ENCODE peak calls at places on chromosomes 4 and X, in seven cellular contexts. W is IMR-90, B is neuronal stem cell, O is mesendoderm, M is H9, R is H1, H is trophoblast cell. U is an unnamed sample.

GRCh38 chr4:24287096-24287495 is 297.3 kb downstream of the DHX15 start:
- DNase-seq in H (no peak), W (no peak), R (no peak), M (no peak), O (no peak), B (no peak), U (no peak)

GRCh38 chr4:24979554-24979953 is 51.2 kb downstream of the LGI2 start:
- DNase-seq in M (peak), B (no peak), R (no peak), W (no peak), O (no peak), H (peak), U (no peak)

GRCh38 chrX:24268786-24269185 is 45.1 kb downstream of the SUPT20HL2 start:
- DNase-seq in W (no peak), B (no peak), O (no peak), M (no peak), R (no peak), H (no peak), U (no peak)

GRCh38 chr4:139815646-139816601 is 150.3 kb downstream of the MGST2 start:
- DNase-seq in O (peak), M (peak), H (peak), B (peak), W (peak), R (peak), U (peak)

GRCh38 chr4:184868623-184869022 is 42.9 kb upstream of the ACSL1 start:
- DNase-seq in R (no peak), O (no peak), M (no peak), B (no peak), H (no peak), W (no peak), U (no peak)

GRCh38 chr4:86894465-86894864 is 2.2 kb upstream of the C4orf36 start:
- DNase-seq in B (no peak), W (peak), H (peak), R (no peak), M (no peak), O (no peak), U (no peak)

GRCh38 chr4:36332023-36332781 is 50.8 kb downstream of the DTHD1 start:
- DNase-seq in H (no peak), O (peak), B (no peak), M (no peak), R (no peak), W (no peak), U (no peak)

GRCh38 chrX:70969635-70970481 is 39.0 kb upstream of the SLC7A3 start:
- DNase-seq in R (peak), O (peak), B (no peak), W (no peak), M (peak), H (no peak), U (no peak)

GRCh38 chr4:2280531-2281300 is 18.8 kb upstream of the MXD4 start:
- DNase-seq in B (no peak), O (no peak), R (no peak), W (no peak), M (no peak), H (no peak), U (no peak)

GRCh38 chrX:103674531-103675454 is 11.7 kb downstream of the MORF4L2 start:
- DNase-seq in H (peak), R (no peak), W (peak), B (no peak), M (no peak), O (peak), U (no peak)

GRCh38 chrX:103681443-103681842 is 5.1 kb downstream of the MORF4L2 start:
- DNase-seq in R (no peak), M (no peak), H (no peak), O (no peak), W (no peak), B (no peak), U (no peak)

GRCh38 chrX:103678199-103678993 is 8.1 kb downstream of the MORF4L2 start:
- DNase-seq in B (no peak), W (peak), O (no peak), R (no peak), H (peak), M (no peak), U (peak)
- H3K23ac ChIP-seq in B (no peak), W (no peak), O (no peak), R (no peak), H (no peak), M (no peak), U (no peak)

GRCh38 chr4:189162073-189162789 is 778.4 kb upstream of the FRG1 start:
- DNase-seq in W (no peak), R (no peak), M (peak), B (peak), H (no peak), O (peak), U (no peak)
- H3K23ac ChIP-seq in W (no peak), R (no peak), M (no peak), B (no peak), H (no peak), O (no peak), U (no peak)

GRCh38 chr4:27602172-27602571 is 741.5 kb downstream of the STIM2 start:
- DNase-seq in M (no peak), W (no peak), R (no peak), O (no peak), B (no peak), H (no peak), U (no peak)

GRCh38 chr4:27604692-27605091 is 744.1 kb downstream of the STIM2 start:
- DNase-seq in H (no peak), W (no peak), R (no peak), M (no peak), O (peak), B (no peak), U (no peak)
- H3K23ac ChIP-seq in H (no peak), W (no peak), R (no peak), M (no peak), O (no peak), B (no peak), U (no peak)

DNA sequence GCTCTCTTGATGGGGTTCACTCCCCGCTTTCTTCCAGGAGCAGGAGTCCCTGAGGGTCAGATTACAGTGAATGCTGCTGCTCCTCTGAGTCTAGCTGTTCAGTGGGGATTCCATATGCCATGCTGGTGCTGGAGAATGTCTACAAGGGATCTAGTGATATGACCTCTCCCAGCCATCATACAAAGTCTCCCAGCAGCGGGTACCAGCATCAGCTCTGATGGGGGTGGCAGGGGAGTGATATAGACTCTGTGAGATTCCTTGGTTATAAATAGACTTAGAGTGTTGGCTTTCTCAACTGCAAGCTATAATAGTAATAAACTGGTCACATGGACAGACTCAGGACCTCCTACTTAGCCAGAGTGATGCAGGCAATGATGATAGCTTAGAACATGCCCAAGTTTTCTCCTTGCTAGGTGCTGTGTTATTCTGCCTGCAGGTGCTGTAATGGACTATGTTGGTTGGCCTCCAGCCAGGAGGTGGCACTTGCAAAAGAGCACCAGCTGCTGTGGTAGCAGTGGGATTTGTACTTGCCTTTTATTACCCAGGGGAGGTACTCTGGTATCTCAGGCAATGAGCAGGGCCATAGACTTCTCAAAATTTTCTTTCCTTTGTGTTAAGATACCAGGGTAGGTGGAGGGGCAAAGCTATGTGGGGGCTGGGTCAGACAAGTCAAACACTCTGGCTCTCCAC is 202.9 kb downstream of the CHIC1 start:
- DNase-seq in W (no peak), H (peak), M (no peak), O (no peak), B (no peak), R (no peak), U (no peak)
- H3K23ac ChIP-seq in W (no peak), H (no peak), M (no peak), O (no peak), B (no peak), R (no peak), U (no peak)

GRCh38 chr4:100962698-100963097 is 384.6 kb downstream of the PPP3CA start:
- DNase-seq in O (no peak), R (no peak), H (no peak), M (no peak), B (no peak), W (no peak), U (no peak)

DNA sequence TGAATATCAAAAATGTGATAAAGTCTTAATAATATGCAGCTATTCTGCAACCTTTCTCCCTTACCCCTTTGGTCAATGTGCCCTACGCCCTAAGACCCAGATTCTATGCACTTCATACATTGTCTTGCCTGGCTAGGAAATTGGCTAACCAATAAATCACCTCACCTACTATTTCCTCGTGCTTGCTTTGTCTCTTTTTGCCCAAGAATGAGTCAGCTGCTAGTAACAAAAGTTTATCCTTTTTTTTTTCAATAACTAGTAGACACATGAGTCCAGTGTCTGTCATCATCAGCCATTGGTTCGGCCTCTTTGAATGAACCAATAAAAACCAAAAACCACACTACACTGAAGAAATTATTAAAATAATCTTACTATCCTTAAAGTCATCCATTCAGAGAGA is 387.1 kb downstream of the PPP3CA start:
- DNase-seq in M (no peak), R (no peak), W (no peak), B (no peak), O (no peak), H (no peak), U (no peak)
- H3K23ac ChIP-seq in M (no peak), R (no peak), W (no peak), B (no peak), O (no peak), H (no peak), U (no peak)

GRCh38 chrX:2931612-2932011 is 2.5 kb upstream of the ARSD start:
- DNase-seq in W (no peak), O (peak), H (no peak), M (peak), R (peak), B (no peak), U (no peak)
- H3K23ac ChIP-seq in W (no peak), O (no peak), H (no peak), M (no peak), R (no peak), B (no peak), U (no peak)

DNA sequence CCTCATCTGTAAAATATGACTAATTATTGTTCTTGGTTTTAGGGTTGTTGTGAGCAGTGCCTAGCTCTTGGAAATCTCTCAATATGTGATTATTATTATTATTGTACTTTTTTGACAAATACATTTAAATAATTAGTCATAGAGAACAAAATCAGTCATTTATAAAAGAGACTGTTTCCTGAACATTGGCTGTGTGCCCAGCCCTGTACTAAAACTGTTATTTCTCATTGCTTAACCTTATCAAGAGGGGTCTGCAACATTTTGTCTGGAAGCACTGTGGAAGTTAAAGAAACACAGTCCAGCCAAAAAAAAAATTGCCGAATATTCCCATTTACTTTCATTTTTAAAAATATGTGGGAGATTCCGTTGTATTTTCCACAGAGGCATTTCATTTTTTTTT is 989.2 kb upstream of the SLIT2 start:
- DNase-seq in R (no peak), M (no peak), O (no peak), B (no peak), H (no peak), W (no peak), U (no peak)
- H3K23ac ChIP-seq in R (no peak), M (no peak), O (no peak), B (no peak), H (no peak), W (no peak), U (no peak)

DNA sequence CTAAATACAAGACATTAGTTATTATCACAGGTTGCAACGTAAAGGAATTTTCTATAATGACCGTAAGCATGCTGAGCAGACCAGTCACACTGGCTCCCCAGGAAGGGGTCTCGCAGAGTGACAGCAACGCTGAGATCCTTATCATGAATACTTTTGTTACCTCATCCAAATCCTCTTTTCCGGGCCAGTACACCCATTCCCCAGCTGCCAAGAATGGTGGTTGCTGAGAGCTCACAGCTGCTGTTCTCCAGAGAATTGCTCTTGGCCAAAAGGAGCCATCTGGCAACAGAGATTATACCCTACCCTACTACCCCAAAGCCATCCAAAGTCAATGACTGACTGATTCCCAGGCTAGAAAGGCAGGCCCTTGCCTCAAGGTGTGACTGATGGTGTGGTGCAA is 91.6 kb downstream of the FUNDC1 start:
- DNase-seq in B (peak), W (no peak), O (peak), H (peak), R (no peak), M (no peak), U (no peak)
- H3K23ac ChIP-seq in B (no peak), W (no peak), O (no peak), H (no peak), R (no peak), M (no peak), U (no peak)

DNA sequence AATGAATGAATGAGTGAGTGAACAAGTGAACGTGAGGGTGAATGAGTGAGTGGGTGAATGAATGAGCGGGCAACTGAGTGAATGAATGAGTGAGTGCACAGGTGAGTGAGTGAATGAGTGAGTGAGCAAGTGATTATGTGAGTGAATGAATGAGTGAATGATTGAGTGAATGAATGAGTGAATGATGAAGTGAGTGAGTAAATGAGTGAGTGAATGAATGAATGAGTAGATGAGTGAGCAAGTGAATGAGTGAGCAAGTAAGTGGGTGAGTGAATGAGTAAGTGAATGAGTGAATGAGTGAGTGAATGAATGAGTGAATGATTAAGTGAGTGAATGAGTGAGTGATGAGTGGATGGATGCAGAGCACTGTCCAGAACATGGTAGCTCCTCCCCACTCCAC is 205.8 kb downstream of the STK32B start:
- DNase-seq in O (no peak), W (no peak), H (no peak), B (no peak), M (no peak), R (no peak), U (no peak)
- H3K23ac ChIP-seq in O (no peak), W (no peak), H (no peak), B (no peak), M (no peak), R (no peak), U (no peak)

DNA sequence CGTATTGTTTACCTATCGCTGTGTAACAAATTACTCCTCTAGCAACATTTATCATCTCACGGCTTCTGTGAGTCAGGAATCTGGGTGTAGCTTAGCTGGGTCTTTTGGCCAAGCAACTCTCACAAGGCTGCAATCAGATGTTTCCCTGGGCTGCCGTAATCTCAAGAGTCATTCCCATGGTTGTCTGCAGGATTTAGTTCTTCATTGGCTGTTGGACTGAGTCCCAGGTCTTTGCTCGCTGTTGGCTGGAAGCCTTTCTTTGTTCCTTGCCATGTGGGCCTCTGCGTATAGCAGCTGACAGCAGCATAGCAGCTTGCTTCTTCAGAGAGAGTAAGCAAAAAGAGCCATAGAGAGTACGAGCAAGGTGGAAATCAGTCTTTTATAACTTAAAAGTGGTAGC is 16.8 kb downstream of the POLR2B start:
- DNase-seq in M (no peak), H (no peak), R (no peak), O (no peak), B (no peak), W (peak), U (no peak)
- H3K23ac ChIP-seq in M (no peak), H (no peak), R (no peak), O (no peak), B (no peak), W (no peak), U (no peak)

U was measured in mesenchymal stem cell.